ENCODE peak calls at places on chromosomes 11 and 22, in ten cellular contexts. F is AML-193; L is AG20443; M is NCI-H510A; E is RCC 7860; R is nephron progenitor cell; D is ureter; C is activated CD8-positive, alpha-beta memory T cell treated with anti-CD3 and anti-CD28 coated beads, Interleukin-2, amount 50 U/mL, for 48 hours; Q is CD8-positive, alpha-beta memory T cell; G is effector memory CD4-positive, alpha-beta T cell. T is an unnamed sample.

GRCh38 chr22:31911565-31912401 is 32.6 kb upstream of the YWHAH start:
- DNase-seq in E (no peak), L (no peak), Q (no peak), M (no peak), C (no peak), D (no peak), F (no peak), G (no peak), R (no peak), T (no peak)

GRCh38 chr22:18905540-18906409 is at the start of gene DGCR6:
- DNase-seq in Q (no peak), E (no peak), G (no peak), C (no peak), L (no peak), R (no peak), D (no peak), F (no peak), M (no peak), T (no peak)

GRCh38 chr11:24575392-24575791 is 78.5 kb downstream of the LUZP2 start:
- DNase-seq in C (no peak), E (no peak), F (no peak), L (no peak), M (no peak), G (no peak), R (no peak), D (no peak), Q (no peak), T (no peak)

GRCh38 chr11:11045156-11045670 is 187.4 kb upstream of the ZBED5 start:
- DNase-seq in C (no peak), D (no peak), R (no peak), G (no peak), E (no peak), Q (no peak), F (no peak), L (no peak), M (no peak), T (no peak)

GRCh38 chr11:93020248-93021088 is 51.0 kb downstream of the MTNR1B start:
- DNase-seq in Q (no peak), F (no peak), G (no peak), M (no peak), R (no peak), C (no peak), E (peak), D (no peak), L (no peak), T (no peak)

GRCh38 chr11:35029979-35030378 is 109.0 kb upstream of the CD44 start:
- DNase-seq in L (peak), C (no peak), Q (no peak), F (peak), M (no peak), R (no peak), E (peak), G (peak), D (no peak), T (no peak)

GRCh38 chr22:48585916-48586798 is 1241.5 kb downstream of the BRD1 start:
- DNase-seq in D (no peak), L (no peak), Q (no peak), C (no peak), E (no peak), G (no peak), F (no peak), R (no peak), M (no peak), T (no peak)

GRCh38 chr11:111309516-111309915 is 11.2 kb downstream of the POU2AF3 start:
- DNase-seq in F (no peak), E (no peak), C (no peak), Q (no peak), M (peak), R (no peak), L (no peak), G (no peak), D (peak), T (no peak)

GRCh38 chr22:45785458-45785857 is 113.8 kb downstream of the ATXN10 start:
- DNase-seq in M (no peak), C (no peak), D (no peak), G (no peak), L (no peak), Q (no peak), F (no peak), R (no peak), E (peak), T (no peak)

GRCh38 chr11:236774-237767 is at the start of gene PSMD13:
- DNase-seq in E (peak), Q (peak), M (peak), R (peak), C (peak), L (peak), G (peak), D (peak), F (peak), T (peak)

T was measured in HL-60.